ENCODE peak calls at places on chromosomes 3 and 15, in eight cellular contexts. Q is HEK293T; C is nephron progenitor cell; H is stimulated activated effector memory CD8-positive, alpha-beta T cell treated with anti-CD3 and anti-CD28 coated beads, Interleukin-12 subunit alpha, Interleukin-12 subunit beta, amount 100 ng/mL, for 72 hours; R is epithelial cell of esophagus; V is stimulated activated naive B cell treated with anti-CD40 and anti-IgM and Interleukin-4, amounts not matched to agents 10 μg/mL and 1 μg/mL and 100 μg/mL, for 72 hours; K is lower lobe of right lung; S is NCI-H345. B is an unnamed sample.

GRCh38 chr3:147651107-147651506 is 241.9 kb downstream of the ZIC1 start:
- DNase-seq in Q (no peak), C (no peak), H (no peak), R (no peak), V (no peak), K (no peak), S (no peak), B (no peak)

GRCh38 chr3:152968388-152969024 is 133.6 kb downstream of the P2RY1 start:
- DNase-seq in Q (no peak), C (no peak), H (no peak), R (peak), V (no peak), K (no peak), S (no peak), B (no peak)

GRCh38 chr15:67843571-67844387 is 3.9 kb upstream of the RNU6-1 start:
- DNase-seq in Q (no peak), C (peak), H (no peak), R (no peak), V (no peak), K (no peak), S (no peak), B (no peak)

GRCh38 chr15:82239685-82240391 is 22.7 kb downstream of the EFL1 start:
- DNase-seq in Q (no peak), C (no peak), H (no peak), R (no peak), V (no peak), K (no peak), S (no peak), B (no peak)

GRCh38 chr3:139105154-139105702 is 60.5 kb upstream of the PRR23C start:
- DNase-seq in Q (no peak), C (no peak), H (peak), R (no peak), V (no peak), K (no peak), S (no peak), B (no peak)

GRCh38 chr15:28079313-28079969 is 19.7 kb downstream of the OCA2 start:
- DNase-seq in Q (no peak), C (no peak), H (no peak), R (no peak), V (no peak), K (no peak), S (no peak), B (no peak)

GRCh38 chr3:28745904-28746617 is 397.4 kb upstream of the AZI2 start:
- DNase-seq in Q (no peak), C (no peak), H (no peak), R (no peak), V (no peak), K (no peak), S (peak), B (no peak)

GRCh38 chr15:51675234-51675633 is 6.1 kb upstream of the SCG3 start:
- DNase-seq in Q (no peak), C (no peak), H (no peak), R (no peak), V (no peak), K (no peak), S (no peak), B (no peak)

GRCh38 chr15:68888419-68888818 is 41.9 kb upstream of the SPESP1 start:
- DNase-seq in Q (no peak), C (no peak), H (no peak), R (no peak), V (no peak), K (no peak), S (no peak), B (no peak)

B was measured in GM19239.